ENCODE peak calls at places on chromosomes 4 and X, in seven cellular contexts. L, Y, E, K, I, P and B are unnamed samples.

GRCh38 chr4:156255205-156255604 is 301.5 kb upstream of the CTSO start:
- DNase-seq in L (no peak), Y (no peak), E (no peak), K (peak; percentile 14), I (no peak), P (no peak), B (no peak)

GRCh38 chr4:67332627-67333026 is 212.7 kb downstream of the CENPC start:
- DNase-seq in L (no peak), Y (no peak), E (no peak), K (no peak), I (peak; percentile 10), P (no peak), B (no peak)

GRCh38 chr4:126993351-126993750 is 639.4 kb upstream of the INTU start:
- DNase-seq in L (no peak), Y (no peak), E (no peak), K (no peak), I (no peak), P (no peak), B (no peak)

GRCh38 chr4:144355809-144356757 is 215.6 kb upstream of the GYPA start:
- DNase-seq in L (no peak), Y (no peak), E (no peak), K (peak; percentile 77), I (peak; percentile 62), P (no peak), B (peak; percentile 71)

GRCh38 chrX:17814059-17814458 is 47.0 kb downstream of the RAI2 start:
- DNase-seq in L (no peak), Y (no peak), E (no peak), K (no peak), I (no peak), P (no peak), B (no peak)

GRCh38 chrX:10769696-10770619 is 149.6 kb upstream of the MID1 start:
- DNase-seq in L (no peak), Y (no peak), E (no peak), K (peak; percentile 44), I (peak; percentile 37), P (no peak), B (peak; percentile 31)

GRCh38 chrX:1239681-1240142 is 27.3 kb upstream of the CRLF2 start:
- DNase-seq in L (no peak), Y (peak; percentile 14), E (no peak), K (no peak), I (no peak), P (peak; percentile 90), B (no peak)

GRCh38 chr4:80042821-80043220 is 30.2 kb downstream of the ANTXR2 start:
- DNase-seq in L (no peak), Y (no peak), E (no peak), K (no peak), I (no peak), P (no peak), B (no peak)

GRCh38 chr4:96521046-96521536 is 681.2 kb downstream of the PDHA2 start:
- DNase-seq in L (no peak), Y (no peak), E (no peak), K (no peak), I (no peak), P (no peak), B (no peak)

GRCh38 chr4:129153700-129154099 is 57.7 kb downstream of the C4orf33 start:
- DNase-seq in L (no peak), Y (no peak), E (no peak), K (no peak), I (no peak), P (no peak), B (no peak)

GRCh38 chrX:36961590-36961989 is 46.6 kb upstream of the FAM47C start:
- DNase-seq in L (no peak), Y (no peak), E (no peak), K (no peak), I (no peak), P (no peak), B (no peak)

GRCh38 chrX:53356186-53356585 is 66.3 kb downstream of the SMC1A start:
- DNase-seq in L (no peak), Y (no peak), E (no peak), K (no peak), I (no peak), P (no peak), B (no peak)

GRCh38 chr4:79498282-79498681 is 90.3 kb upstream of the GK2 start:
- DNase-seq in L (no peak), Y (no peak), E (no peak), K (no peak), I (peak; percentile 2), P (no peak), B (no peak)

GRCh38 chr4:85669204-85669603 is 194.3 kb downstream of the ARHGAP24 start:
- DNase-seq in L (no peak), Y (no peak), E (no peak), K (no peak), I (no peak), P (no peak), B (no peak)